ENCODE peak calls at places on chromosomes 3 and 15, in five cellular contexts. One of them, this sample, is unnamed.

GRCh38 chr3:156655819-156656566 is 18.4 kb upstream of the TIPARP start:
- DNase-seq in HCEC 1CT: no peak
- DNase-seq in fibroblast of the conjunctiva: no peak
- DNase-seq in HS-27A: no peak
- DNase-seq in omental fat pad: no peak
- DNase-seq in this sample: no peak

GRCh38 chr3:114128826-114129225 is 50.0 kb downstream of the DRD3 start:
- DNase-seq in HCEC 1CT: no peak
- DNase-seq in fibroblast of the conjunctiva: no peak
- DNase-seq in HS-27A: no peak
- DNase-seq in omental fat pad: no peak
- DNase-seq in this sample: no peak

GRCh38 chr15:27042230-27042629 is 71.2 kb downstream of the GABRG3 start:
- DNase-seq in HCEC 1CT: no peak
- DNase-seq in fibroblast of the conjunctiva: no peak
- DNase-seq in HS-27A: no peak
- DNase-seq in omental fat pad: no peak
- DNase-seq in this sample: no peak

GRCh38 chr3:153244961-153245360 is 82.9 kb downstream of the RAP2B start:
- DNase-seq in HCEC 1CT: peak; percentile 65
- DNase-seq in fibroblast of the conjunctiva: no peak
- DNase-seq in HS-27A: no peak
- DNase-seq in omental fat pad: no peak
- DNase-seq in this sample: no peak

GRCh38 chr3:71629289-71630252 is 46.0 kb upstream of the FOXP1 start:
- DNase-seq in HCEC 1CT: peak; percentile 60
- DNase-seq in fibroblast of the conjunctiva: peak; percentile 36
- DNase-seq in HS-27A: no peak
- DNase-seq in omental fat pad: no peak
- DNase-seq in this sample: no peak

GRCh38 chr3:155236473-155236872 is 57.0 kb downstream of the STRIT1 start:
- DNase-seq in HCEC 1CT: no peak
- DNase-seq in fibroblast of the conjunctiva: no peak
- DNase-seq in HS-27A: no peak
- DNase-seq in omental fat pad: no peak
- DNase-seq in this sample: no peak

GRCh38 chr15:37789881-37790280 is 144.6 kb upstream of the TMCO5A start:
- DNase-seq in HCEC 1CT: peak; percentile 87
- DNase-seq in fibroblast of the conjunctiva: peak; percentile 5
- DNase-seq in HS-27A: peak; percentile 78
- DNase-seq in omental fat pad: no peak
- DNase-seq in this sample: no peak

GRCh38 chr15:76963596-76963995 is 31.3 kb upstream of the PSTPIP1 start:
- DNase-seq in HCEC 1CT: no peak
- DNase-seq in fibroblast of the conjunctiva: no peak
- DNase-seq in HS-27A: no peak
- DNase-seq in omental fat pad: no peak
- DNase-seq in this sample: no peak

GRCh38 chr3:126212629-126213375 is 32.4 kb upstream of the ALDH1L1 start:
- DNase-seq in HCEC 1CT: peak; percentile 36
- DNase-seq in fibroblast of the conjunctiva: peak; percentile 16
- DNase-seq in HS-27A: no peak
- DNase-seq in omental fat pad: no peak
- DNase-seq in this sample: no peak